ENCODE peak calls at places on chromosome 7, in four cellular contexts. Q, I, O and U are unnamed samples.

GRCh38 chr7:157751351-157751750 is 414.5 kb downstream of the DNAJB6 start:
- DNase-seq in Q (no peak), I (no peak), O (no peak), U (no peak)

GRCh38 chr7:124403112-124403511 is 362.5 kb downstream of the GPR37 start:
- DNase-seq in Q (no peak), I (no peak), O (no peak), U (no peak)

GRCh38 chr7:95693551-95694333 is 78.6 kb upstream of the DYNC1I1 start:
- DNase-seq in Q (no peak), I (no peak), O (no peak), U (no peak)

GRCh38 chr7:149147730-149148653 is 739 bp downstream of the ZNF398 start:
- DNase-seq in Q (peak), I (no peak), O (peak), U (peak)

GRCh38 chr7:139775829-139776266 is 1.9 kb downstream of the HIPK2 start:
- DNase-seq in Q (peak), I (peak), O (peak), U (peak)

GRCh38 chr7:50479743-50480517 is 29.8 kb upstream of the FIGNL1 start:
- DNase-seq in Q (no peak), I (no peak), O (no peak), U (no peak)

GRCh38 chr7:72309476-72309875 is 102.7 kb downstream of the CALN1 start:
- DNase-seq in Q (no peak), I (no peak), O (no peak), U (no peak)

GRCh38 chr7:90383422-90383821 is 19.8 kb upstream of the CLDN12 start:
- DNase-seq in Q (no peak), I (no peak), O (no peak), U (no peak)

GRCh38 chr7:30906014-30906413 is 5.6 kb upstream of the AQP1 start:
- DNase-seq in Q (no peak), I (no peak), O (no peak), U (no peak)

GRCh38 chr7:81333004-81333403 is 414.2 kb upstream of the SEMA3C start:
- DNase-seq in Q (no peak), I (no peak), O (no peak), U (no peak)

GRCh38 chr7:16753932-16754571 is 497 bp downstream of the TSPAN13 start:
- DNase-seq in Q (no peak), I (no peak), O (peak), U (peak)

GRCh38 chr7:85068796-85069195 is 118.1 kb downstream of the SEMA3D start:
- DNase-seq in Q (no peak), I (no peak), O (no peak), U (no peak)

GRCh38 chr7:42745357-42746022 is 166.4 kb downstream of the C7orf25 start:
- DNase-seq in Q (peak), I (peak), O (peak), U (peak)

GRCh38 chr7:106757846-106758245 is 96.9 kb upstream of the CCDC71L start:
- DNase-seq in Q (no peak), I (peak), O (peak), U (no peak)

GRCh38 chr7:70353310-70353947 is 755.2 kb downstream of the AUTS2 start:
- DNase-seq in Q (no peak), I (no peak), O (no peak), U (no peak)

GRCh38 chr7:121395494-121395960 is 581 bp downstream of the FAM3C start:
- DNase-seq in Q (peak), I (no peak), O (no peak), U (peak)

GRCh38 chr7:43703573-43703972 is 25.8 kb downstream of the COA1 start:
- DNase-seq in Q (no peak), I (no peak), O (no peak), U (no peak)

GRCh38 chr7:27661776-27662489 is 750 bp downstream of the HIBADH start:
- DNase-seq in Q (no peak), I (no peak), O (peak), U (peak)

GRCh38 chr7:107068156-107068555 is 23.7 kb downstream of the PRKAR2B start:
- DNase-seq in Q (no peak), I (no peak), O (no peak), U (no peak)

GRCh38 chr7:16587129-16587528 is 58.4 kb downstream of the ANKMY2 start:
- DNase-seq in Q (no peak), I (no peak), O (no peak), U (no peak)

GRCh38 chr7:81260152-81260551 is 341.3 kb upstream of the SEMA3C start:
- DNase-seq in Q (no peak), I (no peak), O (no peak), U (no peak)

GRCh38 chr7:977326-978048 is 2.1 kb upstream of the COX19 start:
- DNase-seq in Q (peak), I (no peak), O (no peak), U (no peak)

GRCh38 chr7:38694326-38694725 is 63.2 kb upstream of the AMPH start:
- DNase-seq in Q (no peak), I (no peak), O (no peak), U (no peak)

GRCh38 chr7:34756025-34756437 is 98.0 kb downstream of the NPSR1 start:
- DNase-seq in Q (no peak), I (no peak), O (no peak), U (no peak)

GRCh38 chr7:156178214-156178613 is 366.0 kb upstream of the SHH start:
- DNase-seq in Q (no peak), I (no peak), O (peak), U (no peak)

GRCh38 chr7:95059842-95060313 is 152.5 kb downstream of the PPP1R9A start:
- DNase-seq in Q (no peak), I (no peak), O (peak), U (no peak)

GRCh38 chr7:18638594-18639452 is 143.3 kb downstream of the HDAC9 start:
- DNase-seq in Q (no peak), I (no peak), O (no peak), U (peak)

GRCh38 chr7:84948632-84949031 is 238.2 kb downstream of the SEMA3D start:
- DNase-seq in Q (no peak), I (no peak), O (no peak), U (no peak)

GRCh38 chr7:128383781-128384180 is 22.3 kb upstream of the PRRT4 start:
- DNase-seq in Q (no peak), I (no peak), O (no peak), U (no peak)

GRCh38 chr7:139936760-139937310 is 107.8 kb downstream of the TBXAS1 start:
- DNase-seq in Q (no peak), I (no peak), O (no peak), U (no peak)

DNA sequence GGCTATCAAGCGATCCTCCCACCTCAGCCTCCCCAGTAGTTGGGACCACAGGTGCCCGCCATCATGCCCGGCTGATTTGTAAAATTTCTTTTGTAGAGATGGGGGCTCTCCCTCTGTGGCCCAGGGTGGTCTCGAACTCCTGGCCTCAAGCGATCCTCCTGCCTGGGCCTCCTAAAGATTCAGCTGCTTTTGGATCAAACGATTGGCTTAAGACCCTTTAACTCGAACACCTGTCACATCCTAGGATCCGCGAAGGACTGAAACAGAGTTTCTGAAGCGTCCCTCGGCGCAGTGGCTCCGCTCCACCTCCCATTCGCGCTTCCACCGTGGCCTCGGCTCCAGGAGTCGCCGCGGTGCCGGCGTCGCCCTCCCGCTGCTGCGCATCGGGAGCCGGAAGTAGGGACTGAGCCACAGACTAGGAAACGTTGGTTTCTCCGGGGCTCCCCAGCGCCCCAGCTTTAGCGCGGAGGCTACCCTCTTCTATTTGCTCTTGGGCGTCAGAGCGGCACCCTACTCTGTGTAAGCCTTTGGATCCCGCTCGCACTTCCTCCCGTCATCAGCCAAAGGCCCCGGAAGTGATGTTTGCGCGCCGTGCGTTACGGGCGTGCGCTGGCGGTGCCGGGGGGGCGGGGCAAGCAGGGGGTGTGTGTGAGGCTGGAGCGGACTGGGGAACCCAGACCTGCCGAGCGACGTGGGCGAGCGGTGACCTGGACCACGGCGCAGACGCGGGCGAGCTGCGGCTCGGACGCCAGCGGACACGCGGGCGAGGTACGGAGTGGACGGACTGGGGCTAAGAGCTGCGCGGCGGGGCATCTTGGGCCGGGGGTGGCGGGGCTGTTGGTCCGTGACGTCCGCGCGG is 53.0 kb downstream of the KCTD7 start:
- DNase-seq in Q (peak), I (peak), O (peak), U (peak)
- TF ChIP-seq POLR2A in Q (peak), I (peak), O (peak), U (peak)

GRCh38 chr7:15508258-15508657 is 53.6 kb downstream of the AGMO start:
- DNase-seq in Q (no peak), I (no peak), O (no peak), U (no peak)
- TF ChIP-seq POLR2A in Q (no peak), I (no peak), O (no peak), U (no peak)

DNA sequence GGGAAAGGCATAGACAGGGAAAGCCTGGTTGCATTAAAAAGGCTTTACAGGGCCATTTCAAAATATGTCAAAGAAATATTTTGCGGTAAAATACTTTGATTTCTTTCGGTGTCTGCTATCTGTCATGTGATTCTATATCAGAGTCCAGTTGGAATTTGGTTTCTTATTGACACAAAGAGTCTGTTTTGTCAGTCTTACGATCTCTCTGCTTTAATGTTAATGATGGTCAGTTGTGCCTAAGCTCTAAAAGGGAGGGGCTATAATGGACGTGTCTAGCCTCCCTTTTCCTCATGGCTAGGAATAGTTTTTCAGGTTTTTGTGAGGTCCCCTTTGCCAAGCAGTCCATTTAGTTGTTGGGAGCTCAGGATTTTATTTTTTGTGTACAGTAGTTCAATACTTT is 31.5 kb downstream of the ORC5 start:
- DNase-seq in Q (no peak), I (no peak), O (no peak), U (no peak)
- TF ChIP-seq POLR2A in Q (no peak), I (no peak), O (no peak), U (no peak)

DNA sequence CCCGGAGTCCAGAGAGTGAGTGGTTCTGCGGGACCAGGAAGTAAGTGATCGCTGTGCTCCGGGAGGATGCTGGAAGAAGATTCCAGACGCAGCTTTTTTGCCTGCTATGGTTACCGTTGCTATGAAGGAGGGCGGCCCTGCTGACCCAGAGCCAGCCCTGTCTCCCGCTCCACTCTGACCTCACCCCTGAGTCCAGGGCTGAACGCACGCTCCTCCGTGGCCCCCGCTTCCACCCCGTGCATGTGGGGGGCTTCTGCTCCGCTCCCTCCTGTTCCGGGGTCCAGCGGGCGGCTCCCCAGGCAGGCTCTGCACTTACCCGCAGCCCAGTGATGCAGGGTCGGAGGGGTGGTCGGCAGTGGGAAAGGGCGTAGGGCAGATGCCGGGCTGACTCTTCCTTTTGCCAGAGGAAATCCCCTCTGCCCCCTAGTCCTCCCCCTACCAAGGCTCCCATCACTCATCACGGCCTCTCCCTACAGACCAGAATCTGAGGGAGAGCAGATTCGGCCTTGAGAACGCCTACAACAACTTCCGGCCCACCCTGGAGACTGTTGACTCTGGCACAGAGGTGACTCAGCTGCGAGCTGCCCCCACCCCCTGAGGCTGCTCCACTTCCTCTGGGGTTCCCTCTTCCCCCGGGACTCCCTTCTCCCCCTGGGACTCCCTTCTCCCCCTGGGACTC is 2.6 kb upstream of the MUC17 start:
- DNase-seq in Q (peak), I (no peak), O (peak), U (peak)
- TF ChIP-seq POLR2A in Q (no peak), I (no peak), O (no peak), U (no peak)

DNA sequence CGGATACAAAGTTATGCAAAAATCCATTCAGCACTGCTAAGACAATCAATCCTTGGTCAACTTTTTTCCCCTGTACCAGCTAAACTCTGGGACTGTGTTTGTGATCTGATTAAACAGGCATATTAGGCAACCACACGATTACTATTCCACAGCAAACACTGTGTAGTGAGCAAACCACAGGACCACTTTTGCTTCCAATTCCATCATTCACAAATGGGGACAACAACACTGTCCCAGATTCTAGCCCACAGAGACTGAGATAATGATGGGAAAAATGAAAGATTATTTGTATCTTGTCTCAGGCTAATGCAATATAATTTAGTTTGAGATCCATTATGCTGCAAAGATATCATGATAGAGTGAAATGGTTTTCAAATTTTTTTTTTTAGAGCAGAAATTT is 163.7 kb upstream of the AOAH start:
- DNase-seq in Q (no peak), I (no peak), O (no peak), U (no peak)
- TF ChIP-seq POLR2A in Q (no peak), I (no peak), O (no peak), U (no peak)

DNA sequence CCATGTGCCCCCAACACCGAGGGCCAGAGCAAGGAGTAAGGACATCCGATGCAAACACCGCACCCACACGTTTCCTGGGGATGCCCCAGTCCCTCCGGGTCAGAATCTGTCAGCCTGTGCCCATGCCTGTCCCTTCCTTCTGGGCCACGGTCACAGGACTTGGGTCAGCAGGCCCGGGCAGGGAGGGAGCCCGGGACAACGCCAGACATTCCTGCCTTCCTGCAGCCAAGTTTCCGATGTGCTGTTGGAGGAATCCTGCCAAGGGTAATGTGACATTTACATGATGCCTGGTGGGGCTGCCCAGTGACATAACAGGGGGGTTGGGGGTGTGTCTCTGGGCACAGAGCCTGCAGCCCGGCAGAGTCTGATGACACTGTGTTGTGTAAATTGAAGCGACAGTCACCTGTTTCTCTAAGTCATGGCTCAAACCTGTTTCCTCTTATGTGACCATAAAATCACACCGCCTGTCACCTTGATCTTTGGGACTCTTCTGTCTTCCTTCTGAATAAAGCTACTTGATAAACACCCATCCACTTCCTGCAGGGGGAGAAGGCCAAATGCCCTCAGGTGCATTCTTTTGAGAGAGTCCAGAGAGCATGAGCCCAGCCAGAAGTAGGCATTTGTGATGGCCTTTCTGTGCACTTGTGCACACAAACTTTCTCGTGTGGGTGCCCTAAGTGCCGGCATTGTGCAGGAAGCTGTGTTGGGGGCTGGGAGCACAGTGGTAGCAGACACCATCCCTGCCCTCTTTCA is 175.3 kb upstream of the RHEB start:
- DNase-seq in Q (no peak), I (no peak), O (peak), U (no peak)
- TF ChIP-seq POLR2A in Q (no peak), I (no peak), O (no peak), U (no peak)

GRCh38 chr7:98254516-98254915 is 2.5 kb upstream of the TECPR1 start:
- DNase-seq in Q (no peak), I (no peak), O (no peak), U (no peak)

GRCh38 chr7:98251251-98251843 is 685 bp downstream of the TECPR1 start:
- DNase-seq in Q (no peak), I (no peak), O (peak), U (peak)

GRCh38 chr7:98250789-98251188 is 1.2 kb downstream of the TECPR1 start:
- DNase-seq in Q (no peak), I (no peak), O (no peak), U (peak)

GRCh38 chr7:98252655-98253054 is 623 bp upstream of the TECPR1 start:
- DNase-seq in Q (no peak), I (no peak), O (no peak), U (no peak)

DNA sequence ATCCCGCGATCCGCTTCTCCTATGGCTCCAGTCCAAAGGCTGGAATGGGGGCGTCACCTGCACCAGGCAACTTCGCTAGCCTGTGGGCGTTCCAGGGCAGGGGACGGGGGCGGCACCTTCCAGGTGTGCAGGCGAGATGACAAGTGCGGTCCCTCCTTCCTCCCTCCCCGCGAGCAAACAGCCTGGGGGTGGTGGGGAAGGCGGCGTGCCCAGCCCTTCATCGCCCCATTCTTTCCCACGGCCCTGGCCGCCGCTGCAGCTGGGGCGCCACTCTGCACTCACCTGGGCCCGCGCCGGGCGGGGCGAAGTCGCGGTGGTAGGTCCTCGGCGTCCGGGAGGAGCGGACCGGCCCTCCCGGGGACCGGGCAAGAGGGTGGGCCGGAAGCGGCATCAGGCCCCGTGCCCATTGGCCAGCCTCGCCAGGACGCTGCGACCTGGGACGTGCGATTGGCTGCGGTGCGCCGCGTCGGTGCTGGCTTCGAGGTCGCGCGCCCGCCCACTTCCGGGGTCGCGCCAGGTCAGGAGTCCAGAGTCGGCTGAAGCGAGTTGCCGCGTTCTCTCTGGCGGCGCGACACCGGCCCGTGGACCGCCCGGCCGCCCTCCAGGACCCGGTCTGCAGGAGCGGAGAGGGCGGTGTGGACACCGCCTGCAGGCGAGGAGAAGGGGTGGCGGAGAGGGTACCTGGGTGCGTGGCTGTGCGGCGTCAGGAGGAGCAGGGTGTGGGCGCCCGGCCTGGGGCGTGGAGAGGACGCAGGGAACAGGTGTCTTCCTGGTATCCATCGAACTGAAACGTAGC is at the start of gene TECPR1:
- DNase-seq in Q (peak), I (peak), O (peak), U (peak)
- TF ChIP-seq POLR2A in Q (peak), I (peak), O (peak), U (peak)

DNA sequence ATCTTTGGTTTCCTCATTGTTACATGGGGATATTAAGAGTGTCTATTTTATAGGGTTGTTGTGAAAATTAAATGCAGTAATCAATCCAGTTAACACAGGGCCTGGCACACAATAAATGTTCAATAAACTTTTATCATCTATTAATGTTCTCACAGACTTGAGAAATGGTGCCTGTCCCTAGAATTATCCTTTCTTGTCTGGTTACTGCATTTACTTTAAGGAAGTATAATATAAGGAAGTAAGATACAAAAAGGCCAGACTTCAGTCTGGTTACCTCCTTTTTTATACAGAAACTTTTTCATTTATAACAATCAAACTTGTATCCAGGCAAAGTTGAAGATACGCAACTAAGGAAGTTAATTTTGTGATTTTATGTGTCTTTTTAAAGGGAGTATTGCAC is 117.0 kb downstream of the LHFPL3 start:
- DNase-seq in Q (no peak), I (no peak), O (no peak), U (no peak)
- TF ChIP-seq POLR2A in Q (no peak), I (no peak), O (no peak), U (no peak)

GRCh38 chr7:2633538-2634264 is 1.9 kb downstream of the TTYH3 start:
- DNase-seq in Q (peak), I (no peak), O (no peak), U (no peak)
- TF ChIP-seq POLR2A in Q (peak), I (peak), O (no peak), U (no peak)